ENCODE peak calls at places on chromosomes 11 and 22, in four cellular contexts. I is body of pancreas, N is aorta, G is stomach. H is an unnamed sample.

GRCh38 chr22:19109198-19110063 is 12.8 kb downstream of the DGCR2 start:
- DNase-seq in I (peak), N (peak), G (peak), H (peak)

GRCh38 chr22:43854151-43854785 is 8.0 kb downstream of the SULT4A1 start:
- DNase-seq in I (no peak), N (peak), G (no peak), H (peak)

GRCh38 chr22:20607157-20607907 is 99.9 kb downstream of the MED15 start:
- DNase-seq in I (no peak), N (no peak), G (no peak), H (peak)

GRCh38 chr22:41598081-41598480 is 8.4 kb upstream of the PMM1 start:
- DNase-seq in I (no peak), N (no peak), G (no peak), H (no peak)

GRCh38 chr22:45860201-45860600 is 116.8 kb downstream of the WNT7B start:
- DNase-seq in I (no peak), N (no peak), G (no peak), H (no peak)

GRCh38 chr22:48943567-48944432 is 883.9 kb downstream of the BRD1 start:
- DNase-seq in I (no peak), N (peak), G (peak), H (peak)

GRCh38 chr22:19105867-19106802 is 16.1 kb downstream of the DGCR2 start:
- DNase-seq in I (peak), N (peak), G (no peak), H (no peak)

GRCh38 chr11:73426184-73426845 is 50.1 kb downstream of the RELT start:
- DNase-seq in I (no peak), N (no peak), G (no peak), H (no peak)

GRCh38 chr11:103924166-103925013 is 112.0 kb upstream of the DDI1 start:
- DNase-seq in I (no peak), N (no peak), G (no peak), H (no peak)

GRCh38 chr11:8260202-8260996 is 3.3 kb downstream of the LMO1 start:
- DNase-seq in I (peak), N (peak), G (peak), H (no peak)

GRCh38 chr11:82889133-82890001 is 10.9 kb downstream of the PRCP start:
- DNase-seq in I (no peak), N (no peak), G (no peak), H (no peak)

GRCh38 chr11:109914809-109915653 is 178.2 kb upstream of the ZC3H12C start:
- DNase-seq in I (no peak), N (no peak), G (no peak), H (no peak)

GRCh38 chr22:46777609-46777970 is 15.1 kb downstream of the TBC1D22A start:
- DNase-seq in I (no peak), N (peak), G (peak), H (no peak)

GRCh38 chr11:79667377-79667776 is 226.5 kb upstream of the TENM4 start:
- DNase-seq in I (no peak), N (no peak), G (no peak), H (no peak)

GRCh38 chr11:7019500-7020182 is 505 bp downstream of the ZNF214 start:
- DNase-seq in I (peak), N (peak), G (no peak), H (peak)

GRCh38 chr11:62860835-62861563 is 19.7 kb upstream of the SLC3A2 start:
- DNase-seq in I (no peak), N (no peak), G (no peak), H (no peak)

GRCh38 chr11:85076535-85077330 is 550.4 kb downstream of the DLG2 start:
- DNase-seq in I (no peak), N (no peak), G (no peak), H (no peak)

GRCh38 chr22:20571531-20572007 is 64.2 kb downstream of the MED15 start:
- DNase-seq in I (peak), N (no peak), G (peak), H (peak)

GRCh38 chr11:121741954-121742361 is 289.2 kb upstream of the SORL1-AS1 start:
- DNase-seq in I (peak), N (peak), G (no peak), H (no peak)

GRCh38 chr11:86955674-86956522 is 703 bp upstream of the FZD4 start:
- DNase-seq in I (peak), N (peak), G (peak), H (peak)

GRCh38 chr11:123194308-123195181 is 503 bp downstream of the CLMP start:
- DNase-seq in I (no peak), N (peak), G (no peak), H (peak)

GRCh38 chr11:115980336-115980735 is 476.1 kb upstream of the CADM1 start:
- DNase-seq in I (no peak), N (no peak), G (no peak), H (no peak)

GRCh38 chr22:43228330-43228729 is 41.4 kb upstream of the TTLL12 start:
- DNase-seq in I (no peak), N (no peak), G (peak), H (no peak)

GRCh38 chr22:32776800-32777199 is 24.7 kb upstream of the TIMP3 start:
- DNase-seq in I (no peak), N (no peak), G (no peak), H (no peak)

GRCh38 chr22:35400335-35400680 is 368 bp downstream of the MCM5 start:
- DNase-seq in I (peak), N (no peak), G (no peak), H (no peak)

GRCh38 chr11:8671651-8672062 is 10.8 kb downstream of the TRIM66 start:
- DNase-seq in I (peak), N (no peak), G (no peak), H (no peak)

GRCh38 chr11:110907629-110908028 is 195.4 kb upstream of the ARHGAP20 start:
- DNase-seq in I (no peak), N (no peak), G (peak), H (peak)

GRCh38 chr11:83659466-83659865 is 373.3 kb upstream of the CCDC90B start:
- DNase-seq in I (no peak), N (no peak), G (no peak), H (no peak)

GRCh38 chr11:57163160-57163868 is 18.4 kb upstream of the LRRC55 start:
- DNase-seq in I (no peak), N (no peak), G (no peak), H (no peak)

GRCh38 chr11:44624761-44625221 is 59.3 kb downstream of the CD82 start:
- DNase-seq in I (peak), N (peak), G (peak), H (no peak)

DNA sequence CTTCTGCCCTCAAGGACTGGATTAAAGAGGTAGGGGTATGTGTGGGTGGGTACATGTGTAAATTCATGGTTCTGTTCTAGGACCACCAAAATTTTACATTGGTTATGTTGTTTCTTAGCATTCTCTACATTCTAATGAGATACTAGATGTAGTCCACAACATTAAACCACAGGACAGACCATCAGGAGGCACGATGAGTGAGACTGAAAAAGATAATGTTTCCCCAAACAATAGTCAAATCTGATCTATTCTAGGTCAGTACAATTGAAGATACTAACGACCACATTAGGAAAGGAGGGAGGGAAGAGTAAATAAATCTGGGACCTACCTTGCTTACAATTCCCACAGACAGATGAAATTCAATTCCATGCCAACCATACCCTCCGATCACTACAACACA is 42.2 kb downstream of the MRTFA start:
- DNase-seq in I (no peak), N (no peak), G (no peak), H (no peak)
- H3K27ac ChIP-seq in I (no peak), N (no peak), G (no peak), H (no peak)

DNA sequence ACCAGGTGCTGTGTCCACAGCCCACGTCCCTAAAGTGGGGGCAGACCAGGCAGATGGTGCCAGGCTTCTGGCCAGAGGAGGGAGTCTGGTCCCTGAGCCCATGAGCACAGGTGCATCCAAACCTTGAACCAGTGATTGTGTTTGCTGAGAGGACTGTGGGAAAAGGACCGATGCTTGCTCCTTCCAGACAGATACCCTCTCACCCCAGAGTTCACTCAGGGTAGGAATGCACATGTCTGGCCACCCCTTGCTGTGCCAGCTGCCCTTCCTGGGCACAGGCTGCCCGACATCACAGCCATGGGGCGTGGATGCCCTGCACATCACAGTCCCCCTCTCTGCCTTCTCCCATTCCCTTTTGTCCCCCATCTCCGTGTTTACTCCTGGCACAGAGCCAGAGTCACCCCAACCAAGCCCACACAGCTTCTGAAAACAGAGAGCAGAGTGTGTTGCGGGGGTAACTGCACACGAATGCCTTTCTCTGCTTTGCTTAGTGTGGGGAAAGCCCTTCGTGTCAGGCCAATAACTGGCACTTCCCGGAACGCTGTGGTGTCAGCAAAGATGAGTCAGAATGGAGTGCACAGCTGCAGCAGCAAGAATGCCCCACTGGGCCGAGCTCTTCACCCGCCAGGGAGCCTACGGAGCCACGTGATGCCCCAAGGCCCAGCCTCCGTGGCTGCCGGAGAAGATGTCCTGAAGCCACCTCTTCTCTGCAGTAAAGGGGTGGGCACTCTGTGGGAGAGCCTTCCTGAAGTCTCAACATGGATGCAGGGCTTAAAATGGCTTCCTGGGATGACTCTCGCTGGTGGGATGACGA is 7.6 kb downstream of the CARS1 start:
- DNase-seq in I (peak), N (peak), G (peak), H (peak)
- H3K4me3 ChIP-seq in I (no peak), N (no peak), G (no peak), H (no peak)

DNA sequence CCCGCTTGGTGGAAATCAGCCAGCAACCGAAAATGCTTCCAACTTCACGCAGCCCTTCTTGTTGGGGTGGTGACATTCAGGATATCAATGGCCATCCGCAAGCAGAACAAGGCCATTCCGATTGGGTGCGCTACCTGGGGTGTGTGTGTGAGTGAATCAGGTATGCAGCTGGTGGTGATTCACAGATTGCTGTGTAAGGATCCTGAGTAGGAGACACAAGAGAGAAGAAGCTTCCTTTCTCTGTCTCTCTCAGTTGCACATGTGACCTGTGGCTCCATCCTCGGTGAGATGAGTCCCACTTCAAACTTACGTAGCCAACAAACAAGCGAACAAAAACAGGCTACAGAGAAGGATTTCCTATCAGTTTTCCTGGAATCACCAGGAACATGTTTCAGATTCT is 9.6 kb upstream of the TMEM184B start:
- DNase-seq in I (no peak), N (no peak), G (no peak), H (no peak)
- H3K27ac ChIP-seq in I (no peak), N (no peak), G (no peak), H (no peak)

GRCh38 chr11:16790484-16791240 is 52.2 kb downstream of the C11orf58 start:
- DNase-seq in I (no peak), N (peak), G (no peak), H (no peak)

GRCh38 chr11:16789061-16789415 is 50.6 kb downstream of the C11orf58 start:
- DNase-seq in I (no peak), N (peak), G (no peak), H (no peak)

GRCh38 chr11:16791494-16791961 is 53.1 kb downstream of the C11orf58 start:
- DNase-seq in I (no peak), N (peak), G (no peak), H (peak)

GRCh38 chr11:16788141-16789060 is 50.0 kb downstream of the C11orf58 start:
- DNase-seq in I (peak), N (peak), G (peak), H (peak)

DNA sequence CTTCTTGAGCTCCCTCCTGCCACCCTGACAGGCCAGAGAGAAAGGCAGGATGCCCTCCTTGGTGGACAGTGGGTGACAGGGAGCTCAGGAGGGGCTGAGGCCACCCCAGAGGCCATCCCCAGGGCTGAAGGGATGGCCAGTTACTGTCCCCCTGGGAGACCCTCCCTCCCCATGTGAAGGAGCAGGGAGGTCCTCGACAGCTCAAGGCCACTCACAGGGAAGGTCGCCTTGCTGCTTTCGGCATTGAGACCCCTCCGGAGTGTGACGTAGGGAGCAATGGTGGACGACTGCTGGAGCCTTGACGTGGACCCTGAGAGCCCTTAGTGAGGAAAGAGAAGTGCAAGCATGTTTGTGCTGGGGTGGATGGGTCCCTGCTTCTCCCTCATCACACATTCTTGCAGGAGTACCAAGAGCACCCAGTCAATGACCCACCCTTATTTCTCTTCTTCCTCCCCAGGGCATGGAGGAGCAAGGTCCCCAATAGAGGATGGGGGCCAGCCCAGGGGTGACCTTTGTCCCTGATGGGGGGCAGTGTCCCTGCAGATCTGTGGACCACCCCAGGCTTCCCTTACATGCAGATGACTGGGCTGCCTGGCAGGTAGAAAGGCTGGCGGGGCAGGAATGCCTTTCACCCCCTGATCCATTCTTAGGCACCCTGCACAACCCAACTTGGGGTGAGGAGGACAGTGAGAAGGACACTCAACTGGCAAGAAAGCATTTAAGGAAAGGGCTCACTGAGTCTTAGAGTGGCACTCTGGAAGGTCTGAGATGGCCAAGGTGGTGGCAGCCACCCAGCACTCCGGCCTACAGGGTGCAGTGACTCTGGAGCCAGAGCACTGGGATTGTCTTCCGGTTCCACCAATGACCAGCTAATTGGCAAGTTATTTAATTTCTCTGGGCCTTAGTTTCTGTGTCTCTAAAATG is 51.4 kb downstream of the C11orf58 start:
- DNase-seq in I (no peak), N (peak), G (no peak), H (no peak)
- H3K4me3 ChIP-seq in I (no peak), N (no peak), G (no peak), H (no peak)

DNA sequence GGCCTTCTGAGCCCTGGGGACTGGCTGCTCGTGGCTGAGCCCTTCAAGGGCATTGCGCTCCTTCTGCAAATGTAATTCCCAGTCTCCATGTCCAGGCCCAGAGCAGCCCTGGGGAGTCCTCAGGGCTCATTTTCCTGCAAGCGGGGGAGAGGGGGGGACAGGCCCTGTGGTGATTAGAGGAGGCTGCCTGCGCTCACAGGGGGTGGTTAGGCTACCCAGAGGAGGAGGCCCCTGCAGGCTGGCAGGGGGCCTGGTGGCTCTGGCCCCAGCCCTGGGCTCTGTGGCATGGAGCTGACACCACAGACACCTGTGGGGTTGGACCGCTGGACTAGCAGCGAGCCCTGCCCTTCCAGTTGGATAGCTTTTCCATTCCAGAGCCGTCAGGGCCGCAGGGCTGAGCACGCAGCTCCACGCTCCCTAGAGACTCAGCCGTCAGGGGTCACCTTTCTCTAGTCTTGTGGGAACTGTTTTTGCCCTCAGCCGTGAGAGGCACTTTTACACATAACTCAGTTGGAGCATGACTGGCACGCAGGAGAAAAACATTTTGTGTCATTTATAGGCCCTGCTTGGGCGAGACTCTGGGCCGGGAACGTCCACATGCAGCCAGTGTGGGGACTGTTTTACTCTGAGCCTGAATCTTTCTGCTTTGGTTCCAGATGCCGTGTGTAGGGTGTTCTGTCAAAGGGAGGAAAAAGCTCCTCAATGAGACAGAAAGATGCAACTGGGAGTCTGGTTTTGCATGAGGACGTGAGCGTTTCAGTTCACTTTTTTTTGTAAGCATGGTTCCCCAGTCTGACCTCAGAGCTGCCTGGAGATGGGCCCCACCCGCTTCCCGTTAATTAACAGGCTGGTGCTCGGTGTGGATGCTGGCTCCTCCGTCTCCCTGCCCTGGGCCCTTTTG is 58.1 kb downstream of the LRP5 start:
- DNase-seq in I (no peak), N (peak), G (no peak), H (no peak)
- H3K27ac ChIP-seq in I (no peak), N (peak), G (no peak), H (no peak)

DNA sequence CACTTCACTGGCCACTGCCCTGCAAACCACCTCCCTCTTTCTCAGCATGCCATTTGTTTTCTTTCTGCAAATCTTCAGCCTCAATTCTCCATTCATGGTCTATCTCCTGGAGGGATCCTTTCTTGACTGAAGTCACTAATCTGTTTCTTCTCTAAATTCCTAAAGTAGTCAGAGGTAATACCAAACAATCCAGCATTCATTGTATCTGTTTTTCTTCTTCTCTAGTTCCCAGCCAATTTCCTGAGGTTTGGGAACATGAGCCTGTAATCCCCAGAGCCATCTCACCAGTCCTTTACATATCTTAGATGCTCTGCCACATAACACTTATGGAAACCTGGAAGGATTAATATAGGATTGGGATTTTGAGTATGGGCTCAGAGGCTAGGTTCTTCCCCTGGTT is 86.5 kb downstream of the MICAL2 start:
- DNase-seq in I (no peak), N (no peak), G (no peak), H (no peak)
- H3K4me3 ChIP-seq in I (no peak), N (no peak), G (no peak), H (peak)